ENCODE peak calls at places on chromosomes 13 and 19, in seven cellular contexts. D is cardiac fibroblast, O is cardiac muscle cell, M is hepatocyte, U is GM06990, Z is lower lobe of right lung, F is AG04449. S is an unnamed sample.
A peak's percentile ranks its signal among the peaks of the same experiment; 100 is the strongest.

GRCh38 chr19:8459095-8459494 is 14.3 kb downstream of the HNRNPM start:
- DNase-seq in D (no peak), O (no peak), M (no peak), U (no peak), Z (no peak), F (no peak), S (no peak)

GRCh38 chr13:102680842-102681725 is 13.8 kb downstream of the METTL21C start:
- DNase-seq in D (peak; percentile 11), O (no peak), M (no peak), U (no peak), Z (no peak), F (no peak), S (peak; percentile 85)

GRCh38 chr19:34173145-34173956 is 1.0 kb downstream of the LSM14A start:
- DNase-seq in D (no peak), O (peak; percentile 51), M (peak; percentile 64), U (peak; percentile 43), Z (peak; percentile 49), F (no peak), S (peak; percentile 64)

GRCh38 chr13:46698015-46698414 is 98.9 kb downstream of the ESD start:
- DNase-seq in D (no peak), O (no peak), M (no peak), U (no peak), Z (no peak), F (no peak), S (no peak)

GRCh38 chr19:44807652-44808462 is 1.0 kb upstream of the BCAM start:
- DNase-seq in D (peak; percentile 48), O (peak; percentile 74), M (peak; percentile 72), U (no peak), Z (peak; percentile 80), F (no peak), S (peak; percentile 25)

GRCh38 chr19:4061683-4062575 is 4.8 kb downstream of the ZBTB7A start:
- DNase-seq in D (no peak), O (no peak), M (peak; percentile 85), U (no peak), Z (peak; percentile 74), F (no peak), S (no peak)

GRCh38 chr19:14418743-14419037 is 451 bp downstream of the DDX39A start:
- DNase-seq in D (no peak), O (no peak), M (no peak), U (no peak), Z (no peak), F (no peak), S (no peak)

GRCh38 chr13:101977475-101977874 is 424.4 kb downstream of the FGF14 start:
- DNase-seq in D (peak; percentile 1), O (no peak), M (no peak), U (no peak), Z (no peak), F (no peak), S (no peak)

GRCh38 chr13:30409911-30410704 is 12.2 kb upstream of the UBE2L5 start:
- DNase-seq in D (peak; percentile 82), O (no peak), M (peak; percentile 41), U (no peak), Z (no peak), F (no peak), S (peak; percentile 85)

GRCh38 chr13:57627663-57628062 is 3.9 kb upstream of the PCDH17 start:
- DNase-seq in D (peak; percentile 33), O (peak; percentile 50), M (peak; percentile 55), U (no peak), Z (no peak), F (no peak), S (peak; percentile 7)

GRCh38 chr13:61727714-61728275 is 312.1 kb upstream of the PCDH20 start:
- DNase-seq in D (peak; percentile 33), O (no peak), M (no peak), U (no peak), Z (no peak), F (no peak), S (peak; percentile 37)

GRCh38 chr13:41054212-41054877 is 7.0 kb upstream of the WBP4 start:
- DNase-seq in D (peak; percentile 65), O (peak; percentile 57), M (peak; percentile 76), U (peak; percentile 34), Z (no peak), F (no peak), S (peak; percentile 72)

GRCh38 chr13:91162180-91162579 is 185.3 kb upstream of the MIR17HG start:
- DNase-seq in D (no peak), O (peak; percentile 7), M (no peak), U (no peak), Z (no peak), F (no peak), S (no peak)

GRCh38 chr19:21841784-21842097 is 5.8 kb upstream of the ZNF43 start:
- DNase-seq in D (no peak), O (no peak), M (no peak), U (no peak), Z (no peak), F (no peak), S (no peak)

GRCh38 chr19:3707868-3708206 is 347 bp upstream of the TJP3 start:
- DNase-seq in D (no peak), O (no peak), M (no peak), U (no peak), Z (no peak), F (no peak), S (no peak)

GRCh38 chr19:13079542-13079986 is 23.1 kb downstream of the LYL1 start:
- DNase-seq in D (peak; percentile 64), O (no peak), M (peak; percentile 80), U (no peak), Z (peak; percentile 70), F (no peak), S (peak; percentile 86)

GRCh38 chr13:33545492-33545891 is 259.9 kb upstream of the STARD13 start:
- DNase-seq in D (no peak), O (no peak), M (no peak), U (no peak), Z (no peak), F (no peak), S (no peak)

GRCh38 chr19:13978306-13978705 is 26.0 kb downstream of the DCAF15 start:
- DNase-seq in D (peak; percentile 58), O (peak; percentile 83), M (peak; percentile 90), U (no peak), Z (peak; percentile 86), F (no peak), S (no peak)

GRCh38 chr19:926595-927043 is 784 bp downstream of the ARID3A start:
- DNase-seq in D (peak; percentile 50), O (peak; percentile 54), M (peak; percentile 75), U (peak; percentile 71), Z (peak; percentile 85), F (no peak), S (no peak)

GRCh38 chr19:317710-318508 is 26.7 kb downstream of the MIER2 start:
- DNase-seq in D (no peak), O (no peak), M (no peak), U (no peak), Z (no peak), F (no peak), S (no peak)

GRCh38 chr13:40640845-40641458 is 25.5 kb downstream of the FOXO1 start:
- DNase-seq in D (no peak), O (no peak), M (no peak), U (no peak), Z (no peak), F (no peak), S (no peak)

GRCh38 chr13:40275636-40276035 is 390.8 kb downstream of the FOXO1 start:
- DNase-seq in D (no peak), O (no peak), M (no peak), U (no peak), Z (no peak), F (no peak), S (peak; percentile 18)

GRCh38 chr19:30530751-30531150 is 158.6 kb downstream of the ZNF536 start:
- DNase-seq in D (no peak), O (no peak), M (no peak), U (no peak), Z (no peak), F (no peak), S (no peak)

GRCh38 chr13:74819549-74819948 is 662.4 kb downstream of the TBC1D4 start:
- DNase-seq in D (no peak), O (no peak), M (no peak), U (no peak), Z (no peak), F (no peak), S (no peak)

GRCh38 chr13:74346960-74347359 is 212.8 kb upstream of the KLF12 start:
- DNase-seq in D (no peak), O (peak; percentile 79), M (no peak), U (no peak), Z (no peak), F (no peak), S (no peak)

GRCh38 chr13:39692650-39693438 is 37.4 kb downstream of the COG6 start:
- DNase-seq in D (peak; percentile 11), O (no peak), M (no peak), U (no peak), Z (no peak), F (no peak), S (peak; percentile 27)

GRCh38 chr13:27442071-27442647 is 8.2 kb downstream of the MTIF3 start:
- DNase-seq in D (no peak), O (no peak), M (peak; percentile 39), U (no peak), Z (no peak), F (no peak), S (no peak)

GRCh38 chr19:47679251-47679900 is 33.8 kb upstream of the EHD2 start:
- DNase-seq in D (no peak), O (no peak), M (no peak), U (no peak), Z (no peak), F (no peak), S (no peak)

GRCh38 chr19:52535831-52536800 is 8.6 kb downstream of the ZNF808 start:
- DNase-seq in D (peak; percentile 81), O (peak; percentile 93), M (peak; percentile 94), U (peak; percentile 92), Z (peak; percentile 90), F (no peak), S (peak; percentile 71)

GRCh38 chr19:28128341-28128740 is 1084.6 kb downstream of the UQCRFS1 start:
- DNase-seq in D (no peak), O (no peak), M (no peak), U (no peak), Z (no peak), F (no peak), S (no peak)
- H3K4me3 ChIP-seq in D (no peak overlapping the region), O (no peak overlapping the region), M (no peak overlapping the region), U (no peak overlapping the region), Z (no peak overlapping the region), F (no peak overlapping the region), S (no peak overlapping the region)

GRCh38 chr19:51111606-51112005 is 3.4 kb upstream of the CTU1 start:
- DNase-seq in D (no peak), O (no peak), M (no peak), U (no peak), Z (no peak), F (no peak), S (no peak)
- TF ChIP-seq CTCF in D (peak; percentile 39), O (peak; percentile 34), M (no peak), U (peak; percentile 32), Z (no peak), F (no peak), S (no peak)

DNA sequence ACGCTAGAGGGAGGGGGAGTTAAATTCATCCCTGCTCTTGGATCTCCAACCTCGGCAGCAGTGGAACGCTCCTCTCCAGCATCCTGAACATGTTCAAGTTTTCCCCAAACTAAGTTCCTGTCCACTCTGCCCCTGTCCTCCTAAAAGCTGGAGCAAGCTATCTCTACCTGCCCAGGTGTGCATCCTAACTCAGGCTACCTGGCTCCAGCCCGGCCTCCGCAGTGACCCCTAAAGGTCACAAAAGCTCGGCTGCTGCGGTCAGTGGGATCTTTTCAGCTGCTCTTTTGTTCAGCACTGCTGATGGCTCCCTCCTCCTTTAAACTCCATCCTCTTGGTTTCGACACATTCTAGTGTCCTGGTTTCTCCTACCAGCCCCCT is 1.4 kb downstream of the DCUN1D2 start:
- DNase-seq in D (no peak), O (peak; percentile 16), M (peak; percentile 41), U (no peak), Z (no peak), F (no peak), S (peak; percentile 28)
- H3K4me3 ChIP-seq in D (peak overlapping the region; percentile 72), O (peak overlapping the region; percentile 90), M (peak overlapping the region; percentile 87), U (peak overlapping the region; percentile 91), Z (peak overlapping the region; percentile 91), F (peak overlapping the region; percentile 73), S (peak overlapping the region; percentile 81)

GRCh38 chr19:43652546-43652874 is 12.9 kb upstream of the CADM4 start:
- DNase-seq in D (no peak), O (no peak), M (no peak), U (no peak), Z (no peak), F (no peak), S (no peak)
- TF ChIP-seq CTCF in D (no peak), O (no peak), M (no peak), U (no peak), Z (no peak), F (no peak), S (no peak)

S was measured in AG10803.